ENCODE peak calls at places on chromosomes 16 and 17, in five cellular contexts. R, K, F, Q and T are unnamed samples.

GRCh38 chr17:9332164-9332527 is 243.5 kb downstream of the STX8 start:
- DNase-seq in Q (no peak), K (no peak), F (no peak), R (no peak), T (no peak)

GRCh38 chr17:45293413-45294211 is 23.2 kb downstream of the MAP3K14 start:
- DNase-seq in Q (no peak), K (no peak), R (no peak), F (no peak), T (no peak)

GRCh38 chr16:57614546-57615343 is 13.7 kb upstream of the ADGRG1 start:
- DNase-seq in R (no peak), Q (no peak), K (no peak), F (no peak), T (no peak)

GRCh38 chr16:66399930-66400329 is 27.2 kb upstream of the BEAN1 start:
- DNase-seq in K (no peak), F (no peak), R (no peak), Q (no peak), T (no peak)

GRCh38 chr17:19979917-19980770 is 2.5 kb upstream of the AKAP10 start:
- DNase-seq in Q (no peak), K (no peak), R (no peak), F (no peak), T (no peak)

GRCh38 chr16:53898993-53899392 is 195.0 kb downstream of the FTO start:
- DNase-seq in K (no peak), Q (peak; percentile 49), F (no peak), R (no peak), T (no peak)

GRCh38 chr17:32259596-32259995 is 6.0 kb upstream of the RHBDL3 start:
- DNase-seq in R (no peak), F (no peak), K (no peak), Q (peak; percentile 34), T (no peak)

GRCh38 chr16:2707368-2708289 is 12.4 kb downstream of the PRSS27 start:
- DNase-seq in K (no peak), Q (no peak), R (no peak), F (no peak), T (no peak)

GRCh38 chr16:82888616-82889015 is 261.8 kb downstream of the CDH13 start:
- DNase-seq in Q (peak; percentile 80), F (no peak), R (no peak), K (no peak), T (no peak)

GRCh38 chr17:16918443-16918842 is 53.5 kb downstream of the TNFRSF13B start:
- DNase-seq in R (no peak), K (no peak), F (no peak), Q (peak; percentile 27), T (no peak)

GRCh38 chr16:53565300-53565699 is 62.3 kb upstream of the AKTIP start:
- DNase-seq in Q (no peak), K (no peak), F (no peak), R (no peak), T (no peak)

GRCh38 chr17:82528484-82529265 is 9.1 kb downstream of the FOXK2 start:
- DNase-seq in K (no peak), R (no peak), Q (no peak), F (no peak), T (no peak)

GRCh38 chr16:66581246-66581952 is 2.1 kb downstream of the CMTM2 start:
- DNase-seq in Q (no peak), R (no peak), K (no peak), F (no peak), T (no peak)

GRCh38 chr16:88753600-88753999 is 31.4 kb downstream of the PIEZO1 start:
- DNase-seq in R (no peak), Q (no peak), K (no peak), F (no peak), T (no peak)

GRCh38 chr16:35173295-35173694 is 1713.9 kb downstream of the TP53TG3F start:
- DNase-seq in K (no peak), Q (no peak), R (no peak), F (no peak), T (no peak)

GRCh38 chr16:47787695-47788094 is 326.6 kb downstream of the PHKB start:
- DNase-seq in K (peak; percentile 25), R (no peak), F (no peak), Q (peak; percentile 69), T (no peak)

GRCh38 chr17:17545984-17546383 is 45.5 kb downstream of the PEMT start:
- DNase-seq in Q (no peak), R (no peak), F (no peak), K (no peak), T (no peak)

GRCh38 chr16:15482068-15482747 is 47.8 kb downstream of the BMERB1 start:
- DNase-seq in Q (no peak), K (no peak), R (peak; percentile 26), F (no peak), T (peak; percentile 16)

GRCh38 chr16:57882797-57883196 is 80.5 kb upstream of the KIFC3 start:
- DNase-seq in K (no peak), F (no peak), Q (no peak), R (no peak), T (no peak)

GRCh38 chr17:16398270-16399267 is 16.8 kb upstream of the TRPV2 start:
- DNase-seq in K (no peak), F (no peak), R (no peak), Q (no peak), T (no peak)

GRCh38 chr16:74726736-74727135 is 26.1 kb upstream of the MLKL start:
- DNase-seq in R (peak; percentile 62), F (no peak), K (no peak), Q (peak; percentile 85), T (peak; percentile 70)

GRCh38 chr17:42288078-42288984 is at the start of gene STAT5A:
- DNase-seq in R (peak; percentile 62), F (peak; percentile 58), Q (peak; percentile 91), K (peak; percentile 44), T (no peak)

GRCh38 chr16:79628501-79628975 is 28.0 kb upstream of the MAF start:
- DNase-seq in F (no peak), K (no peak), R (peak; percentile 49), Q (no peak), T (no peak)

GRCh38 chr17:64202683-64203430 is 60.2 kb downstream of the TEX2 start:
- DNase-seq in K (no peak), Q (no peak), R (no peak), F (no peak), T (no peak)

GRCh38 chr17:50630524-50631194 is 4.0 kb upstream of the ABCC3 start:
- DNase-seq in K (peak; percentile 56), R (peak; percentile 56), F (no peak), Q (peak; percentile 78), T (no peak)